ENCODE peak calls at places on chromosomes 2 and 18, in four cellular contexts. One of them, this sample, is unnamed.
A peak's percentile ranks its signal among the peaks of the same experiment; 100 is the strongest.

GRCh38 chr2:82139979-82140611 is 1835.5 kb upstream of the LRRTM1 start:
- DNase-seq in HCT116: no peak
- DNase-seq in psoas muscle: no peak
- DNase-seq in dorsolateral prefrontal cortex: no peak
- DNase-seq in this sample: peak; percentile 47

GRCh38 chr2:239268082-239268481 is 132.7 kb downstream of the HDAC4 start:
- DNase-seq in psoas muscle: peak; percentile 73
- DNase-seq in HCT116: no peak
- DNase-seq in dorsolateral prefrontal cortex: no peak
- DNase-seq in this sample: peak; percentile 43

GRCh38 chr2:181896286-181896685 is 4.8 kb downstream of the ITPRID2 start:
- DNase-seq in psoas muscle: no peak
- DNase-seq in HCT116: no peak
- DNase-seq in dorsolateral prefrontal cortex: no peak
- DNase-seq in this sample: no peak

GRCh38 chr2:30250421-30250820 is 19.1 kb downstream of the LBH start:
- DNase-seq in psoas muscle: no peak
- DNase-seq in dorsolateral prefrontal cortex: no peak
- DNase-seq in HCT116: no peak
- DNase-seq in this sample: no peak

GRCh38 chr2:216583606-216584005 is 49.6 kb upstream of the IGFBP2 start:
- DNase-seq in HCT116: no peak
- DNase-seq in psoas muscle: no peak
- DNase-seq in dorsolateral prefrontal cortex: no peak
- DNase-seq in this sample: no peak

GRCh38 chr2:200673191-200673590 is 87.4 kb downstream of the AOX1 start:
- DNase-seq in psoas muscle: no peak
- DNase-seq in dorsolateral prefrontal cortex: no peak
- DNase-seq in HCT116: no peak
- DNase-seq in this sample: no peak

GRCh38 chr2:108128226-108128786 is 111.5 kb upstream of the SULT1C3 start:
- DNase-seq in dorsolateral prefrontal cortex: no peak
- DNase-seq in HCT116: no peak
- DNase-seq in psoas muscle: no peak
- DNase-seq in this sample: no peak

GRCh38 chr2:17628349-17629261 is 88.1 kb downstream of the VSNL1 start:
- DNase-seq in HCT116: no peak
- DNase-seq in dorsolateral prefrontal cortex: no peak
- DNase-seq in psoas muscle: no peak
- DNase-seq in this sample: no peak

GRCh38 chr2:14288016-14288415 is 344.5 kb upstream of the LRATD1 start:
- DNase-seq in HCT116: no peak
- DNase-seq in dorsolateral prefrontal cortex: no peak
- DNase-seq in psoas muscle: no peak
- DNase-seq in this sample: peak; percentile 73

GRCh38 chr2:203636896-203637818 is 69.3 kb upstream of the CD28 start:
- DNase-seq in dorsolateral prefrontal cortex: no peak
- DNase-seq in HCT116: no peak
- DNase-seq in psoas muscle: no peak
- DNase-seq in this sample: no peak

GRCh38 chr2:53768233-53768542 is 584 bp downstream of the CHAC2 start:
- DNase-seq in HCT116: no peak
- DNase-seq in psoas muscle: peak; percentile 40
- DNase-seq in dorsolateral prefrontal cortex: no peak
- DNase-seq in this sample: no peak

GRCh38 chr2:144490857-144491256 is 29.1 kb downstream of the ZEB2 start:
- DNase-seq in dorsolateral prefrontal cortex: no peak
- DNase-seq in HCT116: no peak
- DNase-seq in psoas muscle: no peak
- DNase-seq in this sample: no peak

GRCh38 chr18:56333846-56334245 is 304.5 kb downstream of the TXNL1 start:
- DNase-seq in HCT116: no peak
- DNase-seq in psoas muscle: no peak
- DNase-seq in dorsolateral prefrontal cortex: no peak
- DNase-seq in this sample: no peak

GRCh38 chr2:2613279-2614199 is 282.5 kb upstream of the MYT1L start:
- DNase-seq in psoas muscle: peak; percentile 89
- DNase-seq in dorsolateral prefrontal cortex: peak; percentile 97
- DNase-seq in HCT116: peak; percentile 77
- DNase-seq in this sample: peak; percentile 66
- TF ChIP-seq CTCF in psoas muscle: no peak
- TF ChIP-seq CTCF in dorsolateral prefrontal cortex: peak; percentile 22
- TF ChIP-seq CTCF in HCT116: no peak
- TF ChIP-seq CTCF in this sample: no peak

GRCh38 chr2:4873328-4873727 is 818.9 kb upstream of the SOX11 start:
- DNase-seq in psoas muscle: no peak
- DNase-seq in HCT116: no peak
- DNase-seq in dorsolateral prefrontal cortex: no peak
- DNase-seq in this sample: no peak
- TF ChIP-seq CTCF in psoas muscle: no peak
- TF ChIP-seq CTCF in HCT116: no peak
- TF ChIP-seq CTCF in dorsolateral prefrontal cortex: no peak
- TF ChIP-seq CTCF in this sample: no peak

GRCh38 chr2:74333175-74333574 is 10.0 kb downstream of the SLC4A5 start:
- DNase-seq in HCT116: peak; percentile 19
- DNase-seq in dorsolateral prefrontal cortex: no peak
- DNase-seq in psoas muscle: no peak
- DNase-seq in this sample: peak; percentile 22
- TF ChIP-seq CTCF in HCT116: peak; percentile 68
- TF ChIP-seq CTCF in dorsolateral prefrontal cortex: peak; percentile 47
- TF ChIP-seq CTCF in psoas muscle: no peak
- TF ChIP-seq CTCF in this sample: no peak

GRCh38 chr2:197307236-197307932 is 3.2 kb downstream of the ANKRD44 start:
- DNase-seq in dorsolateral prefrontal cortex: no peak
- DNase-seq in psoas muscle: no peak
- DNase-seq in HCT116: no peak
- DNase-seq in this sample: no peak
- TF ChIP-seq CTCF in dorsolateral prefrontal cortex: peak; percentile 54
- TF ChIP-seq CTCF in psoas muscle: no peak
- TF ChIP-seq CTCF in HCT116: peak; percentile 11
- TF ChIP-seq CTCF in this sample: no peak

DNA sequence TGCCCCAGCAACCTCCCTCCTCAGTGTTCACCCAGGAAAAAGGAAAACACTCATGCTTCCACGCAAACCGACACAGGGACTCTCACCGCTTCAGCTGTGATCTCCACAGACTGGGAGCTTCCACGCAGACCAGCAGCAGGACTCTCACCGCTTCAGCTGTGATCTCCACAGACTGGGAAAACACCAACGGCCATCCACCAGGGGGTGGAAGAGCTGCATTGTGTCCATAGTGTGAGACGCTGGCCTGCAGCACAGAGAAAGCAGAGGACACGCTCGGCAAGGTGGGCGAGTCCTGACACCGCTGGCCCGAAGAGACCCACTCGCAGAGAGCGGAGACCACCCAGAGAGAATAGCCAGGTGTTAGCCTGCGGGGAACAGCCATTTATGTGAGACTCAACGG is 42.5 kb upstream of the NFATC1 start:
- DNase-seq in dorsolateral prefrontal cortex: peak; percentile 60
- DNase-seq in HCT116: no peak
- DNase-seq in psoas muscle: no peak
- DNase-seq in this sample: no peak
- TF ChIP-seq CTCF in dorsolateral prefrontal cortex: peak; percentile 64
- TF ChIP-seq CTCF in HCT116: peak; percentile 43
- TF ChIP-seq CTCF in psoas muscle: no peak
- TF ChIP-seq CTCF in this sample: no peak

DNA sequence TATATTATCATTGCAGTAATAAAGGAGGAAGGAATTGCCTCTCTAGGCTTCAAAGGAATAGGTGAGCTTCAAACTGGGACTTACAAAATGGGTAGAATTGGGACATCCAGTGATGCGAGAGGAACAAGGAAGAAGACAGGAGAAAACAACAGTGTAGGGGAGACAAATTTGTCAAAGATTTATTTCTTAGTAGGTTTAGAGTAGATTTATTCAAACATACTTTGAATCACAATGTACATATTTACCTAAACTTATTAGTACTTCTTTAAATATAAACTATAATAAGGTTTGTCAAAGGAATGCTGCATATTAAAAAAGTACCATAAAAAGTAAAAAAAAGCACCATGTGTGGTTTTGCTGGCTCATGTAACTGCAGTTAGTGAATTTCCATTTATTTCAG is 161.4 kb upstream of the CDH2 start:
- DNase-seq in psoas muscle: no peak
- DNase-seq in HCT116: no peak
- DNase-seq in dorsolateral prefrontal cortex: no peak
- DNase-seq in this sample: no peak
- TF ChIP-seq CTCF in psoas muscle: no peak
- TF ChIP-seq CTCF in HCT116: no peak
- TF ChIP-seq CTCF in dorsolateral prefrontal cortex: no peak
- TF ChIP-seq CTCF in this sample: no peak